ENCODE peak calls at places on chromosomes 4 and X, in seven cellular contexts. R, W, C, K, H, F and B are unnamed samples.

GRCh38 chr4:19329631-19330030 is 922.1 kb upstream of the SLIT2 start:
- DNase-seq in W (no peak), F (no peak), K (no peak), H (no peak), R (no peak), C (no peak), B (no peak)

GRCh38 chrX:28120076-28120475 is 138.8 kb upstream of the DCAF8L1 start:
- DNase-seq in K (no peak), C (no peak), H (no peak), R (no peak), F (no peak), W (no peak), B (no peak)

GRCh38 chrX:131783555-131784338 is 239.4 kb upstream of the STK26 start:
- DNase-seq in C (no peak), R (peak), W (peak), H (peak), K (no peak), F (no peak), B (no peak)

GRCh38 chr4:147362868-147363440 is 117.9 kb upstream of the EDNRA start:
- DNase-seq in W (peak), F (peak), K (no peak), C (peak), H (peak), R (no peak), B (no peak)

GRCh38 chrX:34918856-34919255 is 23.7 kb upstream of the FAM47B start:
- DNase-seq in H (no peak), C (no peak), W (no peak), R (no peak), F (peak), K (peak), B (no peak)

GRCh38 chr4:115310671-115311070 is 197.3 kb upstream of the NDST4 start:
- DNase-seq in K (no peak), C (no peak), R (no peak), F (no peak), H (no peak), W (no peak), B (no peak)

GRCh38 chr4:143559757-143560147 is 46.2 kb downstream of the SMARCA5 start:
- DNase-seq in F (no peak), K (no peak), W (peak), H (no peak), C (no peak), R (peak), B (no peak)

GRCh38 chrX:13013353-13014110 is 30.9 kb downstream of the FAM9C start:
- DNase-seq in R (peak), C (no peak), F (peak), H (peak), K (no peak), W (peak), B (no peak)

GRCh38 chrX:16970977-16971376 is 24.5 kb downstream of the REPS2 start:
- DNase-seq in K (no peak), W (no peak), C (no peak), H (no peak), F (no peak), R (no peak), B (no peak)

GRCh38 chr4:705278-706082 is at the start of gene PCGF3:
- DNase-seq in H (peak), K (peak), C (peak), F (peak), R (peak), W (peak), B (peak)

GRCh38 chrX:13825178-13825762 is 8.4 kb upstream of the GPM6B start:
- DNase-seq in F (no peak), K (no peak), W (no peak), R (no peak), H (no peak), C (no peak), B (no peak)

GRCh38 chrX:132876933-132877332 is 81.5 kb downstream of the HS6ST2 start:
- DNase-seq in K (no peak), F (no peak), C (no peak), W (no peak), R (no peak), H (no peak), B (no peak)

GRCh38 chrX:119041175-119041574 is 31.6 kb upstream of the CT47C1 start:
- DNase-seq in C (peak), K (peak), R (no peak), W (peak), H (peak), F (peak), B (no peak)

GRCh38 chr4:76622126-76622525 is 187.1 kb downstream of the SHROOM3 start:
- DNase-seq in W (no peak), R (no peak), F (no peak), C (no peak), K (no peak), H (peak), B (no peak)

GRCh38 chr4:108758498-108758897 is 4.4 kb downstream of the ETNPPL start:
- DNase-seq in C (no peak), W (no peak), F (no peak), R (no peak), H (no peak), K (no peak), B (peak)

GRCh38 chr4:108751321-108751720 is 11.5 kb downstream of the ETNPPL start:
- DNase-seq in R (no peak), H (no peak), C (no peak), W (no peak), F (no peak), K (no peak), B (no peak)

GRCh38 chr4:108749119-108749518 is 13.7 kb downstream of the ETNPPL start:
- DNase-seq in H (no peak), R (no peak), F (no peak), C (no peak), W (no peak), K (no peak), B (no peak)

DNA sequence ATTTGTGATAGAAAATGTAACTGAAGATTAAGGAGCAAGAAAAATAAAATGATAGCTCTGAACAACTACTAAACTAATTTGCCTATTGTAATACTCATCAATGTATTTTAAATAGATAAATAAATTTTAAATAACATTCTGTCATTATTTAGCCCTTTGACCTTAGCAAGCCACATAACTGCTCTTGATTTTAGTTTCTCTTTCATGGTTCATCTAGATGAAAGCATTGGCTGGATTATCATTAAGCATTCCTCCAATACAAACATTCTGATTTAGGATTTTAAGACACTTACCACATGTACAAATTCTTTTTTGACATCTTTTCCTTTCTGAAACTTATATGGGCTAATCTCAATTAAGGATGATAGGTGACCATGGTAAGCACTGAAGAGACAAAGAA is 8.5 kb downstream of the ETNPPL start:
- DNase-seq in C (no peak), W (no peak), R (no peak), K (no peak), H (no peak), F (no peak), B (no peak)
- TF ChIP-seq CTCF in C (no peak), W (no peak), R (no peak), K (no peak), H (no peak), F (no peak), B (no peak)

GRCh38 chr4:113154281-113154680 is 104.8 kb downstream of the ANK2 start:
- DNase-seq in H (no peak), F (no peak), C (no peak), K (no peak), W (no peak), R (no peak), B (no peak)

GRCh38 chr4:113148925-113149324 is 99.5 kb downstream of the ANK2 start:
- DNase-seq in W (no peak), K (no peak), C (no peak), H (no peak), R (no peak), F (no peak), B (no peak)

GRCh38 chr4:113157086-113157857 is 107.8 kb downstream of the ANK2 start:
- DNase-seq in H (no peak), C (no peak), F (no peak), K (no peak), R (no peak), W (no peak), B (no peak)

GRCh38 chr4:113147498-113148231 is 98.2 kb downstream of the ANK2 start:
- DNase-seq in R (no peak), K (no peak), W (no peak), F (no peak), H (no peak), C (no peak), B (no peak)

DNA sequence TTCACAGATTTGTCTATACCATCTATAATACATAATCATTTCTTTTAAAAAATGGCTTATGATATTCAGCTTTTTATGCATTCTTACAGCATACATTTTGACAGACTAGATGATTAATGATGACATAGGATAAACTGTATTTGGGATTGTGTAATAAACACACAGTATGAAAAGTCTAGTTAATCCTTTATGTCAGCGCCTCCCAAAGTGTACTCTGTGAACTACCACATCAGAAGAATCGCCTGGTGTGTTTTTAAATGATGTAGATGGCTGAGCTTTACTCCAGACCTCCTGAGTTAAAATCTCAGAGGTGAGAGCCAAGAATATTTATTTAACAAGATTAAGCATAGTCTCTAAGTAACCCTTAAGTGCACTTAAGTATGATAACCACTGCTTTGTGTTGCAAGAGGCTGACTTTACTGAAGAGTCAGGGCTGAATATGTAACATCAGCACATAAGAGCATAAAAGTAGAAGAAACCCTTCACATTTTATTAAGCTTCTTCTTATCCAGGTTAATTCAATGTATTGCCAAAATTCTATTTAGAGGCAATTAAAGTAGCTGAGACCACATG is 104.2 kb downstream of the ANK2 start:
- DNase-seq in R (no peak), F (no peak), W (no peak), H (no peak), K (no peak), C (no peak), B (no peak)
- TF ChIP-seq CTCF in R (no peak), F (no peak), W (no peak), H (no peak), K (no peak), C (no peak), B (no peak)

GRCh38 chrX:102341867-102342266 is 94.9 kb downstream of the NXF2 start:
- DNase-seq in H (no peak), W (no peak), C (no peak), F (no peak), K (no peak), R (no peak), B (no peak)
- TF ChIP-seq CTCF in H (no peak), W (no peak), C (peak), F (peak), K (no peak), R (no peak), B (no peak)

GRCh38 chrX:86171366-86171765 is 23.1 kb downstream of the DACH2 start:
- DNase-seq in H (no peak), R (no peak), F (no peak), C (no peak), W (no peak), K (no peak), B (no peak)
- TF ChIP-seq CTCF in H (no peak), R (no peak), F (no peak), C (peak), W (no peak), K (no peak), B (peak)

DNA sequence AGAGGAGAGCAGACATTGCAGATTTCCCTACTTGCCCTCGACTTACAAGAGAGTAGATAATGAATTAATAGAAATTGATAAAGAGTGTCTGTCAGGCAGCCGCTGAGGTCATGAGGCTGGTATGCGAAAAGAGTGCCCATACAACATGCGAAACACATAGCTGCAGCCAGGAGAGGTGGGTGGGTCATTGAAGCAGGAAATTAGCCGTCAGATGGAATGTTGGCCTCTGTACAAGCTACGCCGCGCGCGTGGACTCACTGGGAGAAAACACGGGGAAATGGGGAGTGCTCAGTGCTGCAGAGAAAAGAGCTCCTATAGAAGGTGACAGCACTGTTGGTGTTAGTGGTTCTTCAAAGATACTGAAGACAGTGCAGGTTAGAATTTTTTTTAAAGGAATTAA is 125.1 kb downstream of the RAPGEF2 start:
- DNase-seq in R (no peak), W (peak), C (peak), F (peak), K (no peak), H (peak), B (no peak)
- TF ChIP-seq CTCF in R (no peak), W (peak), C (peak), F (peak), K (no peak), H (peak), B (peak)